ENCODE peak calls at places on chromosomes 11 and 22, in ten cellular contexts. One of them, this sample, is unnamed.

GRCh38 chr11:8719260-8720190 is 36.9 kb downstream of the RPL27A start:
- DNase-seq in tibial artery: peak
- DNase-seq in left ventricle myocardium superior: peak
- DNase-seq in CD4-positive, alpha-beta T cell: no peak
- DNase-seq in MG63: peak
- DNase-seq in GM23338: no peak
- DNase-seq in T-helper 9 cell: no peak
- DNase-seq in amniotic stem cell: peak
- DNase-seq in astrocyte of the cerebellum: no peak
- DNase-seq in activated T-cell treated with anti-CD3 and anti-CD28 coated beads for 24 hours: no peak
- DNase-seq in this sample: no peak

GRCh38 chr11:15114501-15115475 is at the start of gene INSC:
- DNase-seq in tibial artery: no peak
- DNase-seq in left ventricle myocardium superior: no peak
- DNase-seq in CD4-positive, alpha-beta T cell: no peak
- DNase-seq in MG63: peak
- DNase-seq in GM23338: peak
- DNase-seq in T-helper 9 cell: no peak
- DNase-seq in amniotic stem cell: no peak
- DNase-seq in astrocyte of the cerebellum: no peak
- DNase-seq in activated T-cell treated with anti-CD3 and anti-CD28 coated beads for 24 hours: no peak
- DNase-seq in this sample: peak

GRCh38 chr22:28560005-28560742 is 119.5 kb downstream of the TTC28 start:
- DNase-seq in tibial artery: no peak
- DNase-seq in left ventricle myocardium superior: no peak
- DNase-seq in CD4-positive, alpha-beta T cell: no peak
- DNase-seq in MG63: no peak
- DNase-seq in GM23338: no peak
- DNase-seq in T-helper 9 cell: no peak
- DNase-seq in amniotic stem cell: no peak
- DNase-seq in astrocyte of the cerebellum: no peak
- DNase-seq in activated T-cell treated with anti-CD3 and anti-CD28 coated beads for 24 hours: no peak
- DNase-seq in this sample: no peak

GRCh38 chr11:13335319-13335718 is 57.7 kb downstream of the BMAL1 start:
- DNase-seq in tibial artery: peak
- DNase-seq in left ventricle myocardium superior: peak
- DNase-seq in CD4-positive, alpha-beta T cell: peak
- DNase-seq in MG63: peak
- DNase-seq in GM23338: peak
- DNase-seq in T-helper 9 cell: peak
- DNase-seq in amniotic stem cell: peak
- DNase-seq in astrocyte of the cerebellum: no peak
- DNase-seq in activated T-cell treated with anti-CD3 and anti-CD28 coated beads for 24 hours: peak
- DNase-seq in this sample: peak

GRCh38 chr11:66548041-66548440 is 1.3 kb downstream of the ACTN3 start:
- DNase-seq in tibial artery: no peak
- DNase-seq in left ventricle myocardium superior: no peak
- DNase-seq in CD4-positive, alpha-beta T cell: no peak
- DNase-seq in MG63: no peak
- DNase-seq in GM23338: no peak
- DNase-seq in T-helper 9 cell: no peak
- DNase-seq in amniotic stem cell: no peak
- DNase-seq in astrocyte of the cerebellum: no peak
- DNase-seq in activated T-cell treated with anti-CD3 and anti-CD28 coated beads for 24 hours: no peak
- DNase-seq in this sample: peak

GRCh38 chr11:31509017-31509411 is 408 bp downstream of the IMMP1L start:
- DNase-seq in tibial artery: no peak
- DNase-seq in left ventricle myocardium superior: no peak
- DNase-seq in CD4-positive, alpha-beta T cell: no peak
- DNase-seq in MG63: no peak
- DNase-seq in GM23338: no peak
- DNase-seq in T-helper 9 cell: no peak
- DNase-seq in amniotic stem cell: no peak
- DNase-seq in astrocyte of the cerebellum: no peak
- DNase-seq in activated T-cell treated with anti-CD3 and anti-CD28 coated beads for 24 hours: no peak
- DNase-seq in this sample: no peak

GRCh38 chr11:9250139-9250582 is 15.0 kb downstream of the DENND5A start:
- DNase-seq in tibial artery: no peak
- DNase-seq in left ventricle myocardium superior: no peak
- DNase-seq in CD4-positive, alpha-beta T cell: peak
- DNase-seq in MG63: no peak
- DNase-seq in GM23338: no peak
- DNase-seq in T-helper 9 cell: no peak
- DNase-seq in amniotic stem cell: no peak
- DNase-seq in astrocyte of the cerebellum: peak
- DNase-seq in activated T-cell treated with anti-CD3 and anti-CD28 coated beads for 24 hours: peak
- DNase-seq in this sample: no peak

GRCh38 chr11:130487390-130488186 is 39.1 kb downstream of the ADAMTS15 start:
- DNase-seq in tibial artery: no peak
- DNase-seq in left ventricle myocardium superior: no peak
- DNase-seq in CD4-positive, alpha-beta T cell: no peak
- DNase-seq in MG63: no peak
- DNase-seq in GM23338: no peak
- DNase-seq in T-helper 9 cell: no peak
- DNase-seq in amniotic stem cell: no peak
- DNase-seq in astrocyte of the cerebellum: no peak
- DNase-seq in activated T-cell treated with anti-CD3 and anti-CD28 coated beads for 24 hours: no peak
- DNase-seq in this sample: no peak

GRCh38 chr22:29480512-29481264 is 670 bp downstream of the NEFH start:
- DNase-seq in tibial artery: no peak
- DNase-seq in left ventricle myocardium superior: peak
- DNase-seq in CD4-positive, alpha-beta T cell: no peak
- DNase-seq in MG63: no peak
- DNase-seq in GM23338: peak
- DNase-seq in T-helper 9 cell: peak
- DNase-seq in amniotic stem cell: no peak
- DNase-seq in astrocyte of the cerebellum: peak
- DNase-seq in activated T-cell treated with anti-CD3 and anti-CD28 coated beads for 24 hours: peak
- DNase-seq in this sample: peak

GRCh38 chr11:10325398-10326079 is 20.7 kb downstream of the ADM start:
- DNase-seq in tibial artery: no peak
- DNase-seq in left ventricle myocardium superior: no peak
- DNase-seq in CD4-positive, alpha-beta T cell: no peak
- DNase-seq in MG63: peak
- DNase-seq in GM23338: no peak
- DNase-seq in T-helper 9 cell: no peak
- DNase-seq in amniotic stem cell: peak
- DNase-seq in astrocyte of the cerebellum: no peak
- DNase-seq in activated T-cell treated with anti-CD3 and anti-CD28 coated beads for 24 hours: no peak
- DNase-seq in this sample: no peak

GRCh38 chr11:80280737-80281136 is 839.9 kb upstream of the TENM4 start:
- DNase-seq in tibial artery: no peak
- DNase-seq in left ventricle myocardium superior: peak
- DNase-seq in CD4-positive, alpha-beta T cell: no peak
- DNase-seq in MG63: no peak
- DNase-seq in GM23338: no peak
- DNase-seq in T-helper 9 cell: no peak
- DNase-seq in amniotic stem cell: no peak
- DNase-seq in astrocyte of the cerebellum: no peak
- DNase-seq in activated T-cell treated with anti-CD3 and anti-CD28 coated beads for 24 hours: no peak
- DNase-seq in this sample: no peak

GRCh38 chr22:20524004-20524481 is 16.6 kb downstream of the MED15 start:
- DNase-seq in tibial artery: no peak
- DNase-seq in left ventricle myocardium superior: no peak
- DNase-seq in CD4-positive, alpha-beta T cell: no peak
- DNase-seq in MG63: no peak
- DNase-seq in GM23338: no peak
- DNase-seq in T-helper 9 cell: peak
- DNase-seq in amniotic stem cell: no peak
- DNase-seq in astrocyte of the cerebellum: no peak
- DNase-seq in activated T-cell treated with anti-CD3 and anti-CD28 coated beads for 24 hours: no peak
- DNase-seq in this sample: no peak

GRCh38 chr11:61874460-61874809 is 16.9 kb downstream of the FADS3 start:
- DNase-seq in tibial artery: no peak
- DNase-seq in left ventricle myocardium superior: peak
- DNase-seq in CD4-positive, alpha-beta T cell: no peak
- DNase-seq in MG63: peak
- DNase-seq in GM23338: no peak
- DNase-seq in T-helper 9 cell: no peak
- DNase-seq in amniotic stem cell: no peak
- DNase-seq in astrocyte of the cerebellum: no peak
- DNase-seq in activated T-cell treated with anti-CD3 and anti-CD28 coated beads for 24 hours: no peak
- DNase-seq in this sample: no peak

GRCh38 chr11:105799263-105799662 is 189.4 kb downstream of the GRIA4 start:
- DNase-seq in tibial artery: no peak
- DNase-seq in left ventricle myocardium superior: no peak
- DNase-seq in CD4-positive, alpha-beta T cell: no peak
- DNase-seq in MG63: no peak
- DNase-seq in GM23338: no peak
- DNase-seq in T-helper 9 cell: no peak
- DNase-seq in amniotic stem cell: no peak
- DNase-seq in astrocyte of the cerebellum: no peak
- DNase-seq in activated T-cell treated with anti-CD3 and anti-CD28 coated beads for 24 hours: no peak
- DNase-seq in this sample: no peak

This sample was measured in left kidney.